ENCODE peak calls at places on chromosomes 3 and 15, in eight cellular contexts. J is AG09319; E is activated T-helper 1 cell treated with anti-CD3 and anti-CD28 coated beads, Interleukin-2, amount 50 U/mL, for 16 hours; R is MCF 10A; T is MV-4-11; N is anterior cingulate cortex; I is activated T-cell treated with anti-CD3 and anti-CD28 coated beads, Interleukin-2, amount 50 U/mL, for 1 hour; L is endodermal cell. S is an unnamed sample.
A peak's percentile ranks its signal among the peaks of the same experiment; 100 is the strongest.

GRCh38 chr3:110027446-110027845 is 690.1 kb upstream of the DPPA4 start:
- DNase-seq in J (peak; percentile 32), E (no peak), T (peak; percentile 1), L (no peak), N (no peak), I (no peak), R (peak; percentile 69), S (peak; percentile 59)

GRCh38 chr3:3666664-3667063 is 132.6 kb upstream of the LRRN1 start:
- DNase-seq in N (no peak), E (no peak), T (peak; percentile 27), I (no peak), R (peak; percentile 9), L (no peak), J (no peak), S (no peak)

GRCh38 chr3:25899352-25900101 is 109.6 kb downstream of the OXSM start:
- DNase-seq in L (peak; percentile 55), E (no peak), R (no peak), I (no peak), J (no peak), T (peak; percentile 72), N (no peak), S (no peak)

GRCh38 chr15:69794643-69795461 is 302.9 kb downstream of the TLE3 start:
- DNase-seq in J (no peak), L (peak; percentile 65), R (peak; percentile 10), E (no peak), I (no peak), N (no peak), T (no peak), S (peak; percentile 55)

GRCh38 chr3:114179575-114179974 is 723 bp upstream of the DRD3 start:
- DNase-seq in J (peak; percentile 15), L (peak; percentile 55), R (peak; percentile 27), N (no peak), T (peak; percentile 61), E (no peak), I (no peak), S (peak; percentile 62)

GRCh38 chr15:66145242-66146182 is 108.0 kb downstream of the MEGF11 start:
- DNase-seq in I (no peak), L (no peak), E (no peak), R (no peak), N (no peak), T (peak; percentile 38), J (no peak), S (no peak)

GRCh38 chr15:77497108-77497737 is 76.5 kb downstream of the HMG20A start:
- DNase-seq in I (no peak), J (peak; percentile 63), L (peak; percentile 73), R (peak; percentile 94), E (no peak), T (no peak), N (peak; percentile 90), S (peak; percentile 100)

GRCh38 chr3:140845878-140846277 is 95.8 kb upstream of the SLC25A36 start:
- DNase-seq in N (no peak), E (no peak), I (no peak), T (no peak), J (no peak), R (no peak), L (no peak), S (no peak)

GRCh38 chr3:111362286-111363009 is 179.5 kb upstream of the CD96 start:
- DNase-seq in T (no peak), E (no peak), N (no peak), I (no peak), R (no peak), J (no peak), L (no peak), S (no peak)

GRCh38 chr15:28897861-28898608 is 12.3 kb downstream of the APBA2 start:
- DNase-seq in T (no peak), J (no peak), L (no peak), E (no peak), I (no peak), R (no peak), N (no peak), S (no peak)

GRCh38 chr3:167936010-167936409 is 159.7 kb downstream of the GOLIM4 start:
- DNase-seq in R (no peak), N (peak; percentile 2), I (no peak), L (no peak), E (no peak), J (no peak), T (no peak), S (no peak)

GRCh38 chr3:52254608-52255007 is 9.0 kb downstream of the PPM1M start:
- DNase-seq in L (no peak), J (no peak), N (no peak), R (no peak), I (peak; percentile 16), E (no peak), T (no peak), S (no peak)

GRCh38 chr3:152968388-152969024 is 133.6 kb downstream of the P2RY1 start:
- DNase-seq in N (no peak), J (no peak), I (no peak), E (no peak), L (no peak), R (peak; percentile 58), T (no peak), S (peak; percentile 67)

GRCh38 chr15:31272558-31273257 is 53.9 kb upstream of the KLF13 start:
- DNase-seq in E (no peak), J (no peak), R (no peak), T (peak; percentile 94), L (no peak), N (no peak), I (no peak), S (no peak)

GRCh38 chr3:36792342-36792741 is 28.0 kb upstream of the DCLK3 start:
- DNase-seq in I (no peak), N (no peak), E (no peak), J (no peak), T (no peak), L (peak; percentile 87), R (peak; percentile 51), S (no peak)

S was measured in MG63.